ENCODE peak calls at places on chromosomes 5 and 9, in four cellular contexts. N is fibroblast of lung, C is heart left ventricle, Y is HS-5. F is an unnamed sample.
A peak's percentile ranks its signal among the peaks of the same experiment; 100 is the strongest.

GRCh38 chr5:16271851-16272250 is 92.3 kb upstream of the MARCHF11 start:
- DNase-seq in N (no peak), C (no peak), Y (no peak), F (peak; percentile 22)

GRCh38 chr9:121949766-121950165 is 143.3 kb downstream of the TTLL11 start:
- DNase-seq in N (no peak), C (no peak), Y (no peak), F (no peak)

GRCh38 chr9:137390553-137391410 is 32.2 kb downstream of the EXD3 start:
- DNase-seq in N (no peak), C (no peak), Y (no peak), F (peak; percentile 63)

GRCh38 chr9:71819115-71819739 is 50.9 kb upstream of the CEMIP2 start:
- DNase-seq in N (peak; percentile 50), C (no peak), Y (no peak), F (peak; percentile 61)

GRCh38 chr5:68652507-68652906 is 437.0 kb downstream of the PIK3R1 start:
- DNase-seq in N (peak; percentile 90), C (no peak), Y (no peak), F (no peak)

GRCh38 chr5:81717815-81718214 is 33.1 kb downstream of the SSBP2 start:
- DNase-seq in N (peak; percentile 23), C (no peak), Y (no peak), F (no peak)

GRCh38 chr9:88258012-88258411 is 119.7 kb upstream of the SPATA31C2 start:
- DNase-seq in N (peak; percentile 66), C (peak; percentile 49), Y (no peak), F (no peak)

GRCh38 chr5:177483994-177484901 is 10.8 kb upstream of the DBN1 start:
- DNase-seq in N (no peak), C (no peak), Y (no peak), F (peak; percentile 75)

GRCh38 chr9:104227108-104227507 is 133.0 kb downstream of the SMC2 start:
- DNase-seq in N (peak; percentile 0), C (no peak), Y (peak; percentile 63), F (no peak)

GRCh38 chr9:38142201-38142600 is 73.2 kb upstream of the SHB start:
- DNase-seq in N (no peak), C (no peak), Y (peak; percentile 41), F (peak; percentile 44)

GRCh38 chr9:104927216-104927911 is 591 bp downstream of the ABCA1 start:
- DNase-seq in N (peak; percentile 44), C (peak; percentile 61), Y (no peak), F (no peak)

GRCh38 chr5:101897914-101898313 is 398.2 kb downstream of the SLCO4C1 start:
- DNase-seq in N (no peak), C (no peak), Y (no peak), F (peak; percentile 58)

GRCh38 chr5:112366987-112367386 is 52.1 kb downstream of the EPB41L4A start:
- DNase-seq in N (no peak), C (no peak), Y (no peak), F (peak; percentile 48)

GRCh38 chr5:150180241-150181027 is 9.4 kb upstream of the SLC6A7 start:
- DNase-seq in N (peak; percentile 84), C (peak; percentile 87), Y (no peak), F (no peak)

GRCh38 chr5:131536211-131536826 is 98.7 kb downstream of the RAPGEF6 start:
- DNase-seq in N (peak; percentile 72), C (no peak), Y (no peak), F (no peak)

GRCh38 chr5:37638897-37639296 is 200.9 kb downstream of the GDNF start:
- DNase-seq in N (no peak), C (no peak), Y (no peak), F (no peak)

F was measured in NCI-H82.